ENCODE peak calls at places on chromosomes 16 and 17, in nine cellular contexts. N is cardiac fibroblast; V is CD4-positive, alpha-beta T cell; X is testis; G is stomach; P is type B pancreatic cell; B is IMR-90; S is spleen; H is AG09319. M is an unnamed sample.
A peak's percentile ranks its signal among the peaks of the same experiment; 100 is the strongest.

GRCh38 chr16:72021043-72021442 is 12.5 kb downstream of the DHODH start:
- DNase-seq in N (no peak), V (no peak), X (no peak), G (no peak), P (no peak), B (no peak), S (peak; percentile 71), H (no peak), M (no peak)

GRCh38 chr17:34222732-34223486 is 32.2 kb upstream of the CCL2 start:
- DNase-seq in N (no peak), V (no peak), X (no peak), G (no peak), P (no peak), B (no peak), S (no peak), H (no peak), M (no peak)

GRCh38 chr17:49582055-49582703 is 6.5 kb downstream of the NXPH3 start:
- DNase-seq in N (no peak), V (no peak), X (no peak), G (no peak), P (no peak), B (no peak), S (no peak), H (no peak), M (no peak)

GRCh38 chr17:45666046-45666600 is 118.0 kb upstream of the CRHR1 start:
- DNase-seq in N (no peak), V (no peak), X (no peak), G (no peak), P (no peak), B (no peak), S (no peak), H (no peak), M (no peak)

GRCh38 chr17:27244481-27245223 is 49.3 kb upstream of the WSB1 start:
- DNase-seq in N (peak; percentile 99), V (no peak), X (peak; percentile 73), G (no peak), P (no peak), B (peak; percentile 96), S (peak; percentile 90), H (peak; percentile 88), M (no peak)

GRCh38 chr17:68446626-68447041 is 10.7 kb downstream of the WIPI1 start:
- DNase-seq in N (no peak), V (no peak), X (no peak), G (no peak), P (no peak), B (no peak), S (no peak), H (no peak), M (no peak)

GRCh38 chr17:13495423-13495822 is 106.3 kb downstream of the HS3ST3A1 start:
- DNase-seq in N (no peak), V (no peak), X (no peak), G (no peak), P (no peak), B (no peak), S (no peak), H (no peak), M (no peak)

GRCh38 chr16:8808009-8808408 is 10.4 kb downstream of the PMM2 start:
- DNase-seq in N (no peak), V (no peak), X (no peak), G (no peak), P (no peak), B (no peak), S (no peak), H (no peak), M (no peak)

GRCh38 chr17:35801583-35802224 is 6.3 kb upstream of the MMP28 start:
- DNase-seq in N (peak; percentile 54), V (peak; percentile 12), X (peak; percentile 53), G (peak; percentile 72), P (no peak), B (no peak), S (peak; percentile 83), H (no peak), M (no peak)

DNA sequence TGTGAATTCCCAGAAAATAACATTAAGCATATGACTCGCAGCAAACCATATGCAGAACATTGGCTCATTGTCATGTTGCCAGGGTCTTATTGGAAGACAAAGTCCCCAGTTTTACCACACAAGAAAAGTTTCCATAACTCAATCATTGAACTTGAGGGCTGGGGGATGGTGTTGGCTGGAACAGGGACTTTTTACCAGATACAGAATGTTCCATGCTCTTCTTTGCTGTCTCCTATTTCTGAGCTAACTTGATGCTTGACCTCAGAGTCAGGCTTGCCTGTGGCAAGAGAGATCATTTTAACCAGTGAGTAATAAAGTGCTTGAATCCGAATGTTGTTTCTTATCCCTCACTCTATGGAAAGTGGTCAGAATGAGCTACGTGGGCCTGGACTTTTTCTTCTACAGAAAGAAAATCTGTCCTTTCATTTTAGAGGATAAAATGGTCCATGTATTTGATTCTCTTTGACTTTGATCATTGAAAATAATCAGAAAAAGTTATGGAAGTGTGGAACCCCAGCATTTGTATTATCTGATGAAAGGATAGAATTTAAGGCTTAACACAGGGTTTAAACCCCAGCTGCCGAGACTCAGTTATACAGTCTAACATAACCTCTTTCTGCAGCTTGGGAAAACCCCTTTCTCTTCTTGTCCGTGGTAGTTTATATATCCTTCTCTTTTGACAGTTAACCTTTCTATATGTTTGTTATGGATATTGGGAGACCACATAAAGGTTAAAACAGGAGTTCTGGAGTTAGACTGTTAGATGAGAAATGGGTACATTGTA is 67.0 kb downstream of the TUBD1 start:
- DNase-seq in N (peak; percentile 90), V (no peak), X (no peak), G (no peak), P (no peak), B (peak; percentile 90), S (no peak), H (no peak), M (no peak)
- TF ChIP-seq CTCF in N (no peak), V (no peak), X (no peak), G (no peak), P (no peak), B (no peak), S (no peak), H (no peak), M (no peak)

DNA sequence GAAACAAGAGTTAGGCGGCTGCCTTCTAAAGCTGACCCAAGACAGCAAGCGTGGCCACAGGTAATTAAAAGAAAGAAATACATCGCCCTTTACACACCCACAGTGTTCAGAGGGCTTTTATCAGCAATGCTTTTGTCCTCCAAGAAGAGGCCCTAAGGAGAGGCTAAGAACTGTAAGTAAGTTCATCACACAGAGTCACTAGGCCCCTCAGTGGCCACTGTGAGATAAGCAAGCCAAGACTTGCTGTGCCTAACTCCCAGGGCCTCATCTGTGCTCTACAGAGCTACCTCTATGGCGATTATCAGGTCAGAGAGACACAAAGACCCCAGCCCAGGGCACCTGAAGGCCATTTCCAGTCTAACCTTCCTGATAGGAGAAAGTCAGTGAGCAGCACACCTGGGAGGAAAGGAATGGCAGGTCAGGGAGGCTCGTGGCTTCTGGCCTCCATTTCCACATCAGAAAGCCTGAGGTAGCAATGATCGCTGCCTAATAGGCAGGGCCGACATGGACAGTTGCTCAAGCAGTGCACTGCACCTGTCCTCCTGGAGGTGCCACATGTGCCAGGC is 545.2 kb upstream of the CDH11 start:
- DNase-seq in N (peak; percentile 41), V (no peak), X (peak; percentile 59), G (no peak), P (no peak), B (peak; percentile 28), S (no peak), H (no peak), M (no peak)
- TF ChIP-seq CTCF in N (peak; percentile 7), V (no peak), X (no peak), G (no peak), P (peak; percentile 60), B (no peak), S (no peak), H (peak; percentile 14), M (peak; percentile 67)

DNA sequence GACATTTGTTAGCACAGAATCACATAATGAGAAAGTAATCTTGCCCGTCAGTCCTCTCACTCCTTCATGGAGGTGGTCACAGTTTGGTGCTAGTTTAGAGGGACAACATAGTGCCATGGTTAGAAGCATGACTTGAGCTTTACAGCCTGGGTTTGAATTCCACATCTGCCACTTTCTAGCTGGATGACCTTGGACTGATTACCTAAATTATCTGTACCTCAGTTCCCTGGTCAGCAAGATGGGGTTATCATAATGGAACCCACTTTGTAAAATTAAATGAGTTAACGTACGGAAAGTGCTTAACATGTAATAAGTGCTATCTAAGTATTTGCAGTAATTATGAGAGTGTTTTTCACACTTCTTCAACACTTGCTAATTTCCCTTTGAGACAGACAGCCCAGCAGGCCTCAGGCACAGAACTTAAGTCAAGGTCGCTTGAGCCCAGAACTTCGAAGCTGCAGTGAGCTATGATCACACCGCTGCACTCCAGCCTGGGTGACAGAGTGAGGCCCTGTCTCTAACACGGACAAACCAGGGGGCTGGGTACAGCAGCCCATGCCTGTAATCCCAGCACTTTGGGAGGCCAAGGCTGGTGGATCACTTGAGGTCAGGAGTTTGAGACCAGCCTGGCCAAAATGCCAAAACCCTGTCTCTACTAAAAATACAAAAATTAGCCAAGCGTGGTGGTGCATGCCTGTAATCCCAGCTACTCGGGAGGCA is 7.1 kb downstream of the VWA3A start:
- DNase-seq in N (no peak), V (no peak), X (no peak), G (no peak), P (no peak), B (no peak), S (no peak), H (no peak), M (no peak)
- TF ChIP-seq CTCF in N (no peak), V (peak; percentile 14), X (no peak), G (no peak), P (peak; percentile 9), B (no peak), S (no peak), H (no peak), M (peak; percentile 67)

DNA sequence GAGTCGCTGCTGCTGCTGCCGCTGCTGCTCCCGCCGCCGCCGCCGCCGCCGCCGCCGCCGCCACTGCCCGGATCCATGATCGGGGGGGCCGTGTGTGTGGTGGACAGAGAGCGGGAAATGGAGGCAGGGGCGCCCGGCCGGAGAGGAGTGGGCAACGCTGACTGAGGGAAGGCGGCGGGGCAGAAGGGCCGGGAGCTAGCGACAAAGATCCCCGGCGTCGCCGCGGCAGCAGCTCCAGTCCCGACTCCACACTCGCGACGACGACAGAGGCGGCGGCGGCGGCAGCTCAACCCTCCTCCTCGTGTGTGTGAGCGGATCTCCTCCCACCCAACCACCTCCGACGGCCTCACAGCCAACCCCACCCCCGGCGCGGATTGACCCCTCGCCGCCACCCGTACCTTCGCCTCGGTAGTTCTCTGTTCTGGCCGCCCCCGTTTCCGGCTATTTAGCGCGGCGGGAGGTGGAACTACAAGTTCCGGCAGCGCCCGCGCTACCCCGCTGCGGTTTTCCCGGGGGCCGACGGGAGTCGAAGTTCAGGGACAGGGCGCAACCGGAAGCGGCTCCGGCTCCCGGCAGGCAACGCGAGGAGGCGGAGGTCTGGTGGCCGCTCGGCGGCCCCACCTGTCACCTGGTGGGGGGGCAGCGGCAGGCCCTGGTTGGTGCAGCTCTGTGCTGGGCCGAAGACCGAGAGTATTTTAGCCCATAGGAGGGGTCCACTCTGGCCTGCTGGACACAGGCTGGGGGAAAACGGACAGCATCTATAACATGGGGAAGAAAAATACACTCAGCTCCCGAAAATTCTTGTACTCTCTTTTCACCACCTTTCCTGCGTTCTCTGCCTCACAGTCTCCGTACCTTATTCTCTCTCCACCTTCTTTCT is at the start of gene GSPT1:
- DNase-seq in N (peak; percentile 99), V (peak; percentile 99), X (peak; percentile 98), G (peak; percentile 99), P (peak; percentile 100), B (peak; percentile 97), S (peak; percentile 100), H (peak; percentile 94), M (peak; percentile 100)
- TF ChIP-seq CTCF in N (no peak), V (no peak), X (peak; percentile 63), G (peak; percentile 6), P (peak; percentile 20), B (no peak), S (peak; percentile 9), H (no peak), M (peak; percentile 38)

GRCh38 chr16:3115561-3115960 is 3.2 kb downstream of the ZNF205 start:
- DNase-seq in N (no peak), V (no peak), X (no peak), G (no peak), P (no peak), B (no peak), S (no peak), H (no peak), M (no peak)
- TF ChIP-seq CTCF in N (no peak), V (no peak), X (no peak), G (no peak), P (no peak), B (no peak), S (no peak), H (no peak), M (no peak)